ENCODE peak calls at places on chromosome 9, in five cellular contexts. One of them, this sample, is unnamed.

GRCh38 chr9:71306134-71306533 is 184.7 kb upstream of the TRPM3 start:
- DNase-seq in nephron progenitor cell: no peak
- DNase-seq in heart left ventricle: no peak
- DNase-seq in Peyer's patch: no peak
- DNase-seq in hippocampal formation: no peak
- DNase-seq in this sample: no peak

GRCh38 chr9:19409406-19410194 is 791 bp downstream of the ACER2 start:
- DNase-seq in nephron progenitor cell: peak
- DNase-seq in heart left ventricle: peak
- DNase-seq in Peyer's patch: peak
- DNase-seq in hippocampal formation: no peak
- DNase-seq in this sample: no peak

GRCh38 chr9:125772740-125773139 is 25.6 kb downstream of the PBX3 start:
- DNase-seq in nephron progenitor cell: no peak
- DNase-seq in heart left ventricle: no peak
- DNase-seq in Peyer's patch: no peak
- DNase-seq in hippocampal formation: no peak
- DNase-seq in this sample: no peak

GRCh38 chr9:99555792-99556191 is 265.9 kb upstream of the NR4A3 start:
- DNase-seq in nephron progenitor cell: no peak
- DNase-seq in heart left ventricle: no peak
- DNase-seq in Peyer's patch: no peak
- DNase-seq in hippocampal formation: no peak
- DNase-seq in this sample: no peak

GRCh38 chr9:3957296-3957695 is 342.6 kb downstream of the GLIS3 start:
- DNase-seq in nephron progenitor cell: no peak
- DNase-seq in heart left ventricle: no peak
- DNase-seq in Peyer's patch: no peak
- DNase-seq in hippocampal formation: no peak
- DNase-seq in this sample: no peak

GRCh38 chr9:94950733-94951590 is 224.5 kb downstream of the AOPEP start:
- DNase-seq in nephron progenitor cell: no peak
- DNase-seq in heart left ventricle: no peak
- DNase-seq in Peyer's patch: no peak
- DNase-seq in hippocampal formation: no peak
- DNase-seq in this sample: no peak

GRCh38 chr9:34555002-34555348 is 32.2 kb upstream of the ENHO start:
- DNase-seq in nephron progenitor cell: peak
- DNase-seq in heart left ventricle: no peak
- DNase-seq in Peyer's patch: no peak
- DNase-seq in hippocampal formation: no peak
- DNase-seq in this sample: no peak

GRCh38 chr9:133683494-133684460 is 47.6 kb downstream of the DBH start:
- DNase-seq in nephron progenitor cell: no peak
- DNase-seq in heart left ventricle: peak
- DNase-seq in Peyer's patch: peak
- DNase-seq in hippocampal formation: no peak
- DNase-seq in this sample: no peak

GRCh38 chr9:12778389-12778788 is 3.6 kb downstream of the LURAP1L start:
- DNase-seq in nephron progenitor cell: no peak
- DNase-seq in heart left ventricle: no peak
- DNase-seq in Peyer's patch: no peak
- DNase-seq in hippocampal formation: no peak
- DNase-seq in this sample: no peak

GRCh38 chr9:72675586-72675985 is 154.2 kb downstream of the TMC1 start:
- DNase-seq in nephron progenitor cell: no peak
- DNase-seq in heart left ventricle: no peak
- DNase-seq in Peyer's patch: no peak
- DNase-seq in hippocampal formation: no peak
- DNase-seq in this sample: peak

GRCh38 chr9:75812139-75812538 is 78.3 kb upstream of the PCSK5 start:
- DNase-seq in nephron progenitor cell: no peak
- DNase-seq in heart left ventricle: no peak
- DNase-seq in Peyer's patch: no peak
- DNase-seq in hippocampal formation: no peak
- DNase-seq in this sample: no peak

GRCh38 chr9:135494791-135495559 is 5.5 kb upstream of the MRPS2 start:
- DNase-seq in nephron progenitor cell: no peak
- DNase-seq in heart left ventricle: no peak
- DNase-seq in Peyer's patch: no peak
- DNase-seq in hippocampal formation: no peak
- DNase-seq in this sample: no peak

GRCh38 chr9:77997611-77998349 is 33.8 kb downstream of the GNAQ start:
- DNase-seq in nephron progenitor cell: peak
- DNase-seq in heart left ventricle: peak
- DNase-seq in Peyer's patch: no peak
- DNase-seq in hippocampal formation: no peak
- DNase-seq in this sample: no peak

GRCh38 chr9:2662496-2662895 is 40.9 kb downstream of the VLDLR start:
- DNase-seq in nephron progenitor cell: no peak
- DNase-seq in heart left ventricle: no peak
- DNase-seq in Peyer's patch: no peak
- DNase-seq in hippocampal formation: peak
- DNase-seq in this sample: no peak

GRCh38 chr9:16058131-16058549 is 505.3 kb downstream of the CCDC171 start:
- DNase-seq in nephron progenitor cell: no peak
- DNase-seq in heart left ventricle: no peak
- DNase-seq in Peyer's patch: no peak
- DNase-seq in hippocampal formation: no peak
- DNase-seq in this sample: no peak

GRCh38 chr9:115115924-115116323 is 2.0 kb downstream of the TNC start:
- DNase-seq in nephron progenitor cell: no peak
- DNase-seq in heart left ventricle: no peak
- DNase-seq in Peyer's patch: no peak
- DNase-seq in hippocampal formation: no peak
- DNase-seq in this sample: no peak

GRCh38 chr9:133141833-133142594 is 21.0 kb upstream of the RALGDS start:
- DNase-seq in nephron progenitor cell: no peak
- DNase-seq in heart left ventricle: no peak
- DNase-seq in Peyer's patch: peak
- DNase-seq in hippocampal formation: no peak
- DNase-seq in this sample: no peak

GRCh38 chr9:107044872-107045271 is 181.9 kb downstream of the ZNF462 start:
- DNase-seq in nephron progenitor cell: no peak
- DNase-seq in heart left ventricle: no peak
- DNase-seq in Peyer's patch: no peak
- DNase-seq in hippocampal formation: no peak
- DNase-seq in this sample: no peak

GRCh38 chr9:100426532-100427365 is at the start of gene MSANTD3:
- DNase-seq in nephron progenitor cell: peak
- DNase-seq in heart left ventricle: peak
- DNase-seq in Peyer's patch: peak
- DNase-seq in hippocampal formation: peak
- DNase-seq in this sample: peak

GRCh38 chr9:81002242-81002641 is 687.1 kb downstream of the TLE1 start:
- DNase-seq in nephron progenitor cell: no peak
- DNase-seq in heart left ventricle: no peak
- DNase-seq in Peyer's patch: no peak
- DNase-seq in hippocampal formation: no peak
- DNase-seq in this sample: no peak

GRCh38 chr9:74125916-74126315 is 371.2 kb upstream of the RORB start:
- DNase-seq in nephron progenitor cell: peak
- DNase-seq in heart left ventricle: no peak
- DNase-seq in Peyer's patch: no peak
- DNase-seq in hippocampal formation: no peak
- DNase-seq in this sample: no peak

GRCh38 chr9:69637193-69637592 is 35.0 kb downstream of the APBA1 start:
- DNase-seq in nephron progenitor cell: no peak
- DNase-seq in heart left ventricle: no peak
- DNase-seq in Peyer's patch: no peak
- DNase-seq in hippocampal formation: no peak
- DNase-seq in this sample: no peak

GRCh38 chr9:90455316-90455715 is 187.3 kb downstream of the DIRAS2 start:
- DNase-seq in nephron progenitor cell: no peak
- DNase-seq in heart left ventricle: no peak
- DNase-seq in Peyer's patch: no peak
- DNase-seq in hippocampal formation: no peak
- DNase-seq in this sample: no peak

GRCh38 chr9:72149231-72149975 is at the start of gene GDA:
- DNase-seq in nephron progenitor cell: peak
- DNase-seq in heart left ventricle: no peak
- DNase-seq in Peyer's patch: no peak
- DNase-seq in hippocampal formation: no peak
- DNase-seq in this sample: no peak

GRCh38 chr9:124929464-124929863 is 11.4 kb downstream of the GOLGA1 start:
- DNase-seq in nephron progenitor cell: no peak
- DNase-seq in heart left ventricle: no peak
- DNase-seq in Peyer's patch: no peak
- DNase-seq in hippocampal formation: no peak
- DNase-seq in this sample: no peak

GRCh38 chr9:136791466-136792276 is 527 bp downstream of the TMEM141 start:
- DNase-seq in nephron progenitor cell: peak
- DNase-seq in heart left ventricle: peak
- DNase-seq in Peyer's patch: peak
- DNase-seq in hippocampal formation: no peak
- DNase-seq in this sample: no peak

This sample was measured in GM04503.